ENCODE peak calls at places on chromosome 12, in ten cellular contexts. H, Q, N, C, P, I, F, W, G and B are unnamed samples.

GRCh38 chr12:115380509-115381120 is 696.6 kb upstream of the TBX3 start:
- DNase-seq in P (no peak), W (no peak), C (no peak), I (no peak), Q (no peak), G (no peak), H (peak; percentile 71), N (peak; percentile 51), F (no peak), B (no peak)

GRCh38 chr12:132834181-132834711 is 5.6 kb upstream of the GOLGA3 start:
- DNase-seq in I (no peak), C (no peak), W (no peak), F (no peak), G (no peak), Q (no peak), P (no peak), H (no peak), N (no peak), B (no peak)

GRCh38 chr12:82527165-82527780 is 159.4 kb upstream of the TMTC2 start:
- DNase-seq in F (no peak), Q (no peak), H (peak; percentile 74), G (peak; percentile 41), P (no peak), I (no peak), W (peak; percentile 90), N (peak; percentile 76), C (peak; percentile 40), B (no peak)

GRCh38 chr12:83827860-83828259 is 1084.7 kb downstream of the SLC6A15 start:
- DNase-seq in C (no peak), P (no peak), I (no peak), H (no peak), W (peak; percentile 70), N (peak; percentile 59), F (no peak), G (no peak), Q (no peak), B (peak; percentile 25)

GRCh38 chr12:58922849-58923248 is 2.5 kb upstream of the LRIG3 start:
- DNase-seq in I (no peak), F (no peak), N (peak; percentile 80), H (peak; percentile 85), W (peak; percentile 84), C (no peak), G (peak; percentile 85), Q (no peak), P (no peak), B (no peak)

GRCh38 chr12:33330940-33331339 is 108.7 kb downstream of the SYT10 start:
- DNase-seq in Q (no peak), I (no peak), G (no peak), C (no peak), P (no peak), F (no peak), W (no peak), N (no peak), H (no peak), B (no peak)

GRCh38 chr12:125166046-125166445 is 100.8 kb downstream of the AACS start:
- DNase-seq in H (no peak), G (no peak), C (no peak), N (no peak), W (no peak), I (no peak), Q (no peak), F (no peak), P (no peak), B (no peak)

GRCh38 chr12:122336015-122336946 is 70.0 kb upstream of the VPS33A start:
- DNase-seq in F (no peak), G (no peak), N (peak; percentile 46), I (no peak), P (peak; percentile 46), C (no peak), Q (no peak), W (peak; percentile 62), H (peak; percentile 40), B (peak; percentile 45)

GRCh38 chr12:49903700-49904423 is at the start of gene FAIM2:
- DNase-seq in G (peak; percentile 39), N (peak; percentile 84), I (peak; percentile 77), F (peak; percentile 60), C (no peak), H (peak; percentile 83), Q (no peak), W (peak; percentile 77), P (peak; percentile 46), B (peak; percentile 73)

GRCh38 chr12:114789276-114789675 is 105.3 kb upstream of the TBX3 start:
- DNase-seq in W (no peak), N (no peak), G (no peak), F (no peak), H (no peak), Q (no peak), C (no peak), P (no peak), I (no peak), B (no peak)

GRCh38 chr12:12722351-12723146 is 5.4 kb downstream of the CDKN1B start:
- DNase-seq in H (peak; percentile 69), F (no peak), N (peak; percentile 70), G (peak; percentile 66), P (no peak), I (no peak), W (peak; percentile 54), C (no peak), Q (no peak), B (no peak)

GRCh38 chr12:93441111-93441616 is 583 bp downstream of the UBE2N start:
- DNase-seq in W (no peak), F (peak; percentile 73), Q (no peak), H (no peak), P (peak; percentile 73), I (peak; percentile 77), G (no peak), N (no peak), C (peak; percentile 22), B (peak; percentile 43)

GRCh38 chr12:93434305-93434704 is 7.4 kb downstream of the UBE2N start:
- DNase-seq in I (no peak), Q (no peak), H (peak; percentile 46), G (peak; percentile 10), W (no peak), N (peak; percentile 39), F (no peak), C (no peak), P (no peak), B (no peak)

GRCh38 chr12:93441617-93442410 is at the start of gene UBE2N:
- DNase-seq in F (peak; percentile 98), N (peak; percentile 94), H (peak; percentile 90), W (peak; percentile 96), P (peak; percentile 99), I (peak; percentile 99), C (peak; percentile 95), Q (peak; percentile 93), G (peak; percentile 89), B (peak; percentile 99)

GRCh38 chr12:93440043-93440835 is 1.5 kb downstream of the UBE2N start:
- DNase-seq in P (no peak), W (peak; percentile 29), I (no peak), Q (no peak), F (no peak), G (peak; percentile 19), H (no peak), C (no peak), N (peak; percentile 24), B (no peak)

GRCh38 chr12:93438266-93439050 is 3.3 kb downstream of the UBE2N start:
- DNase-seq in G (no peak), I (no peak), W (no peak), Q (no peak), P (no peak), F (no peak), H (no peak), C (no peak), N (no peak), B (no peak)
- TF ChIP-seq CTCF in G (no peak), I (no peak), W (no peak), Q (no peak), P (no peak), F (no peak), H (no peak), C (no peak), N (no peak), B (no peak)

DNA sequence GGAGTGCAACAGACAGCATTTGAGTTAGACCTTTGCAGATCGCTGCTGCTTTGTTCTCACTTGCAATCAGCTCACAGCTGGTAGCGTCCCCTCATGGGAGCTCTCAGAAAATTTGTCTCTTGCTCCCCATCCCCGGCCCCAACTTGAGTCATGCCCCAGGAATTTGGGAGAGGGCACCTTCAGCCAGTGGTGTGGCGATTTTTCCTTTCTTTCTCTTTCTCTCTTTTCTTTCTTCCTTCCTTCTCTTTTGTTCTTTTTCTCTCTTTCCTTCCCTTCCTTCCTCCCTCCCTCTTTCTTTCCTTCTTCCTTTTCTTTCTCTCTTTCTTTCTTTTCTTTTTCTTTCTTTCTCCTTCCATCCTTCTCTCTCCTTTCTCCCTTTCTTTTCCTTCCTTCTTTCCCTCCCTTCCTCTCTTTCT is 34.2 kb upstream of the MAP1LC3B2 start:
- DNase-seq in C (no peak), G (peak; percentile 60), H (peak; percentile 70), I (no peak), P (no peak), N (peak; percentile 77), Q (no peak), F (no peak), W (no peak), B (no peak)
- TF ChIP-seq CTCF in C (no peak), G (peak; percentile 32), H (no peak), I (no peak), P (no peak), N (peak; percentile 32), Q (no peak), F (no peak), W (peak; percentile 9), B (no peak)

DNA sequence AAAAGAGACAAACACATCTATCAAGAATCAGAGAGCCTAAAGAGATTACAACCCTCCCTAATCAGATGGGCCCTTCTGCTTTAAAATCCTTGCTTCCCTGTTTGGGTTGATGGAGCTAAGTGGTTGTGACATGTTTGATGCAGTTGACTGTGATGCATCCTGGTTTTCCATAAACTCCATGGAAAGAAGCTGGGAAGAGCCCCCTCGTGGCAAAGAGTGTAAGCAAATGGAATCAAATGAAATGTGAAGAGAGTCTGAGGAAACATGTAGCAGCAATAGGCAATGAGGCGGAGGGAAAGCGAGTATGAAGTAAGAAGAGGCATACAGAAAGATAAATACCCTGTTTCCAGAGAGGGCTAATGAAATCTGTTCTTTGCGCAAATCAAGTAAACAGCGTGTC is 70.4 kb upstream of the SLCO1C1 start:
- DNase-seq in H (peak; percentile 34), P (no peak), N (peak; percentile 49), G (no peak), Q (no peak), I (no peak), F (no peak), W (peak; percentile 41), C (no peak), B (no peak)
- TF ChIP-seq CTCF in H (peak; percentile 54), P (no peak), N (peak; percentile 69), G (peak; percentile 32), Q (no peak), I (peak; percentile 14), F (no peak), W (peak; percentile 55), C (no peak), B (peak; percentile 65)

DNA sequence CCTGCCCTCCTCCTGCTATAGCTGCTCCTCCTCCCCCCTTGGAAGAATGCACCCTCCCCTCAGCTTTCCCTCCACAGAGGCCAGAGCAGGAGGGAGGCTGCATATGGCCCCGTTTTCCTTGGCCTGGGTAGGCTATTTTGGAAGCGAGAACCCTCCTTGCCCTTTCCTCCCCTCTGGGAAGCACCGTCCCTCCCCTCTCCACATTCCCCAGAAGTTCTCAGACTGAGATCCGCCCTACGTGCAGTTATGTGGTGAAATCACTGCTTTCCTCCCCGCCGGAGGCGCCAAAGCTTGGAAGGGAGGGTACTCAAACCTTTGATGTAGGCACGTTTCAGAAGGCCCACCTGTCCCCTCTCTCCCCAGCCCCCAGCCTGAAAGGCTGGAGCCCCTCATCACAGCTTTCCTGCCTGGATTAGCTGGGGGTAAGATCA is 47.8 kb downstream of the SMUG1 start:
- DNase-seq in H (peak; percentile 65), Q (no peak), W (no peak), N (no peak), F (no peak), G (no peak), I (no peak), P (no peak), C (no peak), B (no peak)
- TF ChIP-seq CTCF in H (peak; percentile 7), Q (no peak), W (no peak), N (no peak), F (no peak), G (no peak), I (no peak), P (no peak), C (no peak), B (no peak)